ENCODE peak calls at places on chromosome 16, in four cellular contexts. R, K, Q and F are unnamed samples.
A peak's percentile ranks its signal among the peaks of the same experiment; 100 is the strongest.

GRCh38 chr16:11796227-11797165 is 562 bp downstream of the ZC3H7A start:
- DNase-seq in R (peak; percentile 76), K (peak; percentile 85), Q (peak; percentile 74), F (peak; percentile 31)

GRCh38 chr16:17339764-17340541 is 130.8 kb downstream of the XYLT1 start:
- DNase-seq in R (no peak), K (no peak), Q (no peak), F (no peak)

GRCh38 chr16:84774810-84775209 is 45.0 kb upstream of the CRISPLD2 start:
- DNase-seq in R (no peak), K (no peak), Q (no peak), F (no peak)

GRCh38 chr16:3835089-3835602 is 45.4 kb downstream of the CREBBP start:
- DNase-seq in R (no peak), K (no peak), Q (no peak), F (no peak)

GRCh38 chr16:27726621-27727275 is 176.8 kb downstream of the KATNIP start:
- DNase-seq in R (no peak), K (no peak), Q (no peak), F (no peak)

GRCh38 chr16:85897384-85897783 is 1.6 kb upstream of the IRF8 start:
- DNase-seq in R (no peak), K (no peak), Q (no peak), F (no peak)

GRCh38 chr16:884232-884631 is 83.7 kb upstream of the GNG13 start:
- DNase-seq in R (no peak), K (no peak), Q (no peak), F (no peak)

GRCh38 chr16:84088695-84089395 is 27.9 kb downstream of the MBTPS1 start:
- DNase-seq in R (no peak), K (no peak), Q (no peak), F (peak; percentile 46)

GRCh38 chr16:977096-977701 is 4.4 kb upstream of the SOX8 start:
- DNase-seq in R (no peak), K (no peak), Q (peak; percentile 53), F (no peak)

GRCh38 chr16:69930117-69930776 is 20.9 kb upstream of the CLEC18A start:
- DNase-seq in R (no peak), K (no peak), Q (peak; percentile 60), F (peak; percentile 55)

GRCh38 chr16:30666681-30667080 is 8.4 kb downstream of the FBRS start:
- DNase-seq in R (no peak), K (no peak), Q (no peak), F (no peak)

GRCh38 chr16:30667361-30667905 is 9.2 kb downstream of the FBRS start:
- DNase-seq in R (no peak), K (no peak), Q (no peak), F (no peak)

GRCh38 chr16:30668393-30668792 is 10.2 kb downstream of the FBRS start:
- DNase-seq in R (no peak), K (no peak), Q (no peak), F (no peak)

GRCh38 chr16:30670072-30670824 is 12.0 kb downstream of the FBRS start:
- DNase-seq in R (no peak), K (no peak), Q (no peak), F (no peak)

DNA sequence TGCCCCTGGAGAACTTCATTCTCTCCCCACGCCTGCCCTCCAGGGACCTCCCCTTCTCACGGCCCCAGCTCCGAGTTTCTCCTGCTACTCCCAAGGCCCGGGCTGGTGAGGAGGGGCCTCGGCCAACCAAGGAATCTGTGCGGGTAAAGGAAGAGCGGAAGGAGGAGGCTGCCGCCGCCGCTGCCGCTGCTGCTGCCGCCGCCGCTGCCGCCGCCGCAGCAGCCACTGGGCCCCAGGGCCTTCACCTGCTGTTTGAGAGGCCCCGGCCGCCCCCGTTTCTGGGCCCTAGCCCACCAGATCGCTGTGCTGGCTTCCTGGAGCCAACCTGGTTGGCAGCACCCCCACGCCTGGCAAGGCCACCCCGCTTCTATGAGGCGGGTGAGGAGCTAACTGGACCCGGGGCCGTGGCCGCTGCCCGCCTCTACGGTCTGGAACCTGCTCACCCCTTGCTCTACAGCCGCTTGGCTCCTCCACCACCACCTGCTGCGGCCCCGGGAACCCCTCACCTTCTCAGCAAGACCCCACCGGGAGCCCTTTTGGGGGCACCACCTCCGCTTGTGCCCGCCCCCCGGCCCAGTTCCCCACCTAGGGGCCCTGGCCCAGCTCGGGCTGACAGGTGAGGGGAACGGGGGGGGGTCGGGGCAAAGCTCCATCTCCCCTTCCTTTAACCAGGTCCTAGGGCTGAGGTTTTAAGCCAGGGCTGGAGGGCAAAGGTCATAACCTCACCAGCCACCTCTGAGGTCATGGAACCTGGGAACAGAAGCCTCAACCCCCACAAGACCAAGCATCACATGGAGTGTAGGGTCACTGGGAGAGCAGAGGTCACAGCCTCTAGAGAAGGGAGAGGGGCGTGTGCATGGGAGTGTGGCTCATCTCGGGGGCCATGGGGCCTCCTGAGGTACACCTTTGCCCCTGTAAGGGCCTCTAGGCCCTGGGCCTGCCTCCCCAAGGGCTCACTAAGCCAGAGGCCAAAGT is 11.1 kb downstream of the FBRS start:
- DNase-seq in R (no peak), K (no peak), Q (peak; percentile 32), F (no peak)
- H3K27me3 ChIP-seq in R (no peaks in the 10 kb centered on the region), K (no peaks in the 10 kb centered on the region), Q (no peaks in the 10 kb centered on the region), F (no peaks in the 10 kb centered on the region)

GRCh38 chr16:29317269-29317668 is 89.2 kb downstream of the NPIPB11 start:
- DNase-seq in R (no peak), K (no peak), Q (no peak), F (no peak)
- H3K4me3 ChIP-seq in R (no peak overlapping the region), K (no peak overlapping the region), Q (no peak overlapping the region), F (no peak overlapping the region)

DNA sequence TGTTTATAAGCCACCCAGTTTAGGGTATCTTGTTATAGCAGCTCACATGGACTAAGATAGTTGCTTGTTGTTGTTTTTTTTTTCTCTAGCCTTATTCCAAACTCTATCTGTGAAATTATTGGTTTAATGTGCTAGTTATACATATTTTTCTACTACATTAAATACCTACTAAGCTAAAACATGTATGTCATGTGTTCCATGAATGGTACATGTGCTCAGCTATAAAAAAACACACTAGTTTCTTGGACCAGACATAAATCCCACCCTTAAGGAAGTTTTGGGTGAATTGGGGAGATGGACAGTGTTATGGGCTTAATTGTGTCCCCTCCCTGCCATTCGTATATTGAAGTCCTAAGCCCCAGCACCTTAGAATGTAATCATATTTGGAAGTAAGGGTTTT is 19.8 kb downstream of the ITPRIPL2 start:
- DNase-seq in R (no peak), K (no peak), Q (no peak), F (no peak)
- H3K4me1 ChIP-seq in R (peaks cover 76% of the 10 kb centered on the region), K (peaks cover 63% of the 10 kb centered on the region), Q (peaks cover 3% of the 10 kb centered on the region), F (no peaks in the 10 kb centered on the region)

DNA sequence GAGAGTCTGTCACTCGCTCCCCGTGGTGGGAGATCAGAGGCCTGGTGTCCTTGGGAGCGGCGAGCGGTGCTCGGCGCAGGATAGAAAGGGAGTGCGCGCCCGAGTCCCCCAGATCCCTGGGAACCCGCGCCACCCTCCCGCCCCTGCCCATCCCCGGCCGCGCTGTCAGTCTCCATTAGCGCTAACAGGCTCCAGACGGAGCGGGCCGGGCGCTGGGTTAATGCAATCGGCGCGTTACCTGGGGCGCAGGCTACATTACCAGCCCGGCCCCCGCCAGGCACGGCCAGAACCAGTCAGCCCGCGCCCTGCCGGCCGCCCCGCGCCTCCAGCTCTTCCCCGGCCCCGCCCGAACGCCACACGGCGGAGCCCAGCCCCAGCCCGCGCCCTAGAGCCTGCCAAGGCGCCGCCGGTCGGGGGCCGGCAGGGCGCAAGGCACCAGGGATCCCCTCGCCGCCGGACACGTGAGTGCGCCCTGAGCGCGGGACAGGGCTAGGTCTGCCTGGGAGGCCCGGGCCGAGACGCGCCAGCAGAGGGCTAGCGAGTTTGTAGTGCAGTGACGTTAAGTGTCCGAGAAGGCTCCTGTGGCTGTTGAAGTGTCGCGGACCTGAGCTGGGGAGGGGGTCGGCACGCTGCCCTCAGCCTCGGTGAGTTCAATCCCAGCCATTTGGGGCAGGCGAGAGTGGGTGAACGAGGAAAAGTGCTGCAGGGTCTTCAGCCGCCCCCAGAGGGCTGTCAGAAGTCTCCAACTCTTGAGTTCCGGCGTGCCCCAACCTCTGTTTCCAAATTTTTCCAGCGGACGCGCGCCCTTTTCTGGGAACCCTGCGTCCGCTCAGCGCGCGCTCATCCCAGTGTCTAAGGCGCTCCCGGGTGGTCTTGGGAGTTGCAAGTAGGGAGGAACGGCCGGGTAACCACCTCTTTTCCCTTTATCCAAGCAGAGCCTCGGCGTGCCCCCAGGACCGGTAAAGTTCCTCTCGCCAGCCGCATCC is at the start of gene SLC6A2:
- DNase-seq in R (no peak), K (no peak), Q (no peak), F (no peak)
- H3K27me3 ChIP-seq in R (peaks cover 38% of the 10 kb centered on the region), K (peaks cover 70% of the 10 kb centered on the region), Q (no peaks in the 10 kb centered on the region), F (no peaks in the 10 kb centered on the region)

GRCh38 chr16:30185683-30186421 is 2.5 kb downstream of the CORO1A start:
- DNase-seq in R (peak; percentile 77), K (peak; percentile 81), Q (peak; percentile 27), F (peak; percentile 84)

GRCh38 chr16:30185141-30185682 is 1.8 kb downstream of the CORO1A start:
- DNase-seq in R (no peak), K (peak; percentile 67), Q (peak; percentile 24), F (no peak)

GRCh38 chr16:30183961-30184429 is 593 bp downstream of the CORO1A start:
- DNase-seq in R (peak; percentile 50), K (peak; percentile 69), Q (no peak), F (peak; percentile 91)

GRCh38 chr16:30183236-30183960 is at the start of gene CORO1A:
- DNase-seq in R (peak; percentile 91), K (peak; percentile 93), Q (peak; percentile 87), F (peak; percentile 82)

DNA sequence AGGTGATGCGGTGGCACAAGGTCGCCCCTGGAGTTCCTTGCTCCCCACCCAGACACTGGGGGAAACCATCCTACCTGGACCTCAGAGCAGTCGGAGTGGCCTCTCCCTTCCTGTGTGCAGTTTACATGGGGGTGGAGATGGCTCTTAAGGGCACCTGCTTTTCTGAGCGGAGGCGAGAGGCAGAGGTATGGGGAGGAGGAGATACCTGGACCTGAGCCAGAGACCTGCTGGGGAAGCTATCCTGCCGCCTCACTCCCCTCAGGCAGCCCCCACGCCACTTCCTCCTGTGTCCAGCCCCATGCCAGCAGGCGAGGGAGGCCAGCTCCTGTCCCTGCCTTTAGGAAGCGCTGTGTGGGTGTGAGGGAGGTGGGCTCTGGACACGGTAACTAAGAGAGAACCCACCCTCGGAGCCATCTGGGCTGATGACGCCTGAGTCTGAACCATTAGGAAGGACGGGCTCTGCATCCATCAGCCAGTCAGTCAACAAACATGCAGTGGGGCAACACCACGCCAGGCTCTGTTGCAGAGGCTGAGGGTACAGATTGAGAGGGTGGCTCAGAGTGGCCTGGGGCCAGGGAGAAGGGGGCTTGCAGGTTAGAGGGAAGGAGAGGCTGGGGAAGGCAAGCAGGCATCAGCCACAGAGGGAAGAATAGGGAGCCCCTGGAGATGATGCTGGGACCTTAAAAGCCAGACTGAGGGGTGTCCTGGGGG is 1.2 kb downstream of the CORO1A start:
- DNase-seq in R (peak; percentile 59), K (peak; percentile 70), Q (peak; percentile 37), F (no peak)
- H3K4me3 ChIP-seq in R (peak overlapping the region; percentile 52), K (peak overlapping the region; percentile 65), Q (no peak overlapping the region), F (peak overlapping the region; percentile 100)